ENCODE peak calls at places on chromosomes 12 and 14, in ten cellular contexts. K, B, E, Y, Z, C, U, L, M and W are unnamed samples.

GRCh38 chr14:73491977-73492552 is 1.3 kb downstream of the RIOX1 start:
- DNase-seq in K (peak), B (no peak), E (no peak), Y (no peak), Z (no peak), C (no peak), U (no peak), L (no peak), M (no peak), W (no peak)

GRCh38 chr14:88592016-88592415 is 29.2 kb downstream of the ZC3H14 start:
- DNase-seq in K (no peak), B (no peak), E (no peak), Y (no peak), Z (no peak), C (no peak), U (peak), L (no peak), M (no peak), W (no peak)

GRCh38 chr12:89567691-89568239 is 41.9 kb upstream of the POC1B start:
- DNase-seq in K (no peak), B (no peak), E (no peak), Y (no peak), Z (no peak), C (no peak), U (no peak), L (no peak), M (no peak), W (no peak)

GRCh38 chr14:54025661-54026060 is 69.0 kb upstream of the BMP4 start:
- DNase-seq in K (peak), B (no peak), E (no peak), Y (no peak), Z (no peak), C (no peak), U (peak), L (peak), M (peak), W (no peak)

GRCh38 chr12:50297027-50297426 is 13.7 kb upstream of the LIMA1 start:
- DNase-seq in K (no peak), B (no peak), E (no peak), Y (no peak), Z (no peak), C (no peak), U (no peak), L (peak), M (peak), W (no peak)

GRCh38 chr12:113069149-113069548 is 12.6 kb downstream of the DTX1 start:
- DNase-seq in K (no peak), B (no peak), E (no peak), Y (no peak), Z (no peak), C (no peak), U (no peak), L (no peak), M (peak), W (no peak)

GRCh38 chr14:30994681-30995620 is 30.5 kb upstream of the AP4S1 start:
- DNase-seq in K (no peak), B (no peak), E (no peak), Y (no peak), Z (no peak), C (no peak), U (peak), L (peak), M (no peak), W (no peak)

GRCh38 chr14:62409909-62410308 is 635.3 kb downstream of the KCNH5 start:
- DNase-seq in K (no peak), B (no peak), E (no peak), Y (no peak), Z (no peak), C (no peak), U (peak), L (no peak), M (no peak), W (no peak)

GRCh38 chr14:32265584-32265983 is 62.5 kb upstream of the RNU6-8 start:
- DNase-seq in K (no peak), B (no peak), E (no peak), Y (no peak), Z (no peak), C (no peak), U (no peak), L (no peak), M (no peak), W (no peak)

GRCh38 chr12:121465921-121466799 is 66.2 kb downstream of the RNF34 start:
- DNase-seq in K (peak), B (peak), E (peak), Y (no peak), Z (peak), C (no peak), U (no peak), L (no peak), M (peak), W (no peak)

GRCh38 chr14:53979747-53980642 is 23.4 kb upstream of the BMP4 start:
- DNase-seq in K (peak), B (peak), E (no peak), Y (no peak), Z (no peak), C (no peak), U (peak), L (peak), M (peak), W (peak)

GRCh38 chr12:113425960-113426453 is 3.8 kb downstream of the SDSL start:
- DNase-seq in K (peak), B (no peak), E (no peak), Y (no peak), Z (no peak), C (no peak), U (no peak), L (no peak), M (no peak), W (peak)

GRCh38 chr12:117039891-117040309 is 59.3 kb downstream of the TESC start:
- DNase-seq in K (no peak), B (peak), E (no peak), Y (no peak), Z (no peak), C (no peak), U (no peak), L (no peak), M (no peak), W (no peak)

GRCh38 chr12:43029971-43030370 is 440.4 kb upstream of the PRICKLE1 start:
- DNase-seq in K (no peak), B (no peak), E (no peak), Y (no peak), Z (no peak), C (no peak), U (peak), L (no peak), M (no peak), W (no peak)

GRCh38 chr12:124233041-124233836 is 61.7 kb upstream of the RFLNA start:
- DNase-seq in K (no peak), B (no peak), E (no peak), Y (no peak), Z (no peak), C (no peak), U (peak), L (peak), M (peak), W (no peak)

GRCh38 chr12:6373022-6373787 is 2.2 kb downstream of the SCNN1A start:
- DNase-seq in K (no peak), B (no peak), E (no peak), Y (peak), Z (no peak), C (no peak), U (no peak), L (no peak), M (no peak), W (no peak)

GRCh38 chr12:121009744-121010143 is 6.5 kb downstream of the C12orf43 start:
- DNase-seq in K (peak), B (no peak), E (no peak), Y (no peak), Z (no peak), C (no peak), U (peak), L (peak), M (peak), W (peak)

GRCh38 chr12:92074889-92075288 is 70.8 kb downstream of the BTG1 start:
- DNase-seq in K (no peak), B (no peak), E (no peak), Y (no peak), Z (no peak), C (peak), U (no peak), L (no peak), M (no peak), W (no peak)

GRCh38 chr12:9083793-9084192 is 31.9 kb downstream of the A2M start:
- DNase-seq in K (no peak), B (no peak), E (no peak), Y (no peak), Z (no peak), C (no peak), U (no peak), L (no peak), M (no peak), W (no peak)

GRCh38 chr12:89862511-89863331 is 154.1 kb upstream of the ATP2B1 start:
- DNase-seq in K (no peak), B (no peak), E (peak), Y (no peak), Z (peak), C (no peak), U (peak), L (peak), M (peak), W (no peak)

GRCh38 chr12:41014643-41015020 is 173.5 kb upstream of the PDZRN4 start:
- DNase-seq in K (no peak), B (no peak), E (no peak), Y (no peak), Z (no peak), C (no peak), U (no peak), L (peak), M (no peak), W (no peak)

GRCh38 chr12:62917066-62917465 is 17.9 kb downstream of the PPM1H start:
- DNase-seq in K (no peak), B (no peak), E (no peak), Y (peak), Z (no peak), C (no peak), U (no peak), L (no peak), M (no peak), W (no peak)

GRCh38 chr12:128269108-128269713 is 2.2 kb downstream of the TMEM132C start:
- DNase-seq in K (peak), B (no peak), E (no peak), Y (no peak), Z (no peak), C (no peak), U (no peak), L (no peak), M (no peak), W (no peak)

GRCh38 chr14:73227812-73228781 is 9.2 kb upstream of the PAPLN start:
- DNase-seq in K (peak), B (peak), E (no peak), Y (no peak), Z (no peak), C (no peak), U (peak), L (peak), M (peak), W (peak)

GRCh38 chr12:102059343-102059742 is 2.4 kb downstream of the WASHC3 start:
- DNase-seq in K (no peak), B (no peak), E (no peak), Y (no peak), Z (peak), C (no peak), U (no peak), L (peak), M (no peak), W (no peak)

GRCh38 chr14:88825503-88825902 is 1.1 kb downstream of the TTC8 start:
- DNase-seq in K (no peak), B (no peak), E (no peak), Y (no peak), Z (no peak), C (no peak), U (no peak), L (no peak), M (no peak), W (no peak)